ENCODE peak calls at places on chromosomes 11 and 22, in six cellular contexts. R, T, W, X, B and J are unnamed samples.

GRCh38 chr22:47022075-47022473 is 259.6 kb downstream of the TBC1D22A start:
- DNase-seq in R (no peak), T (no peak), W (no peak), X (no peak), B (no peak), J (no peak)

GRCh38 chr11:111777094-111778046 is 11.2 kb upstream of the PPP2R1B start:
- DNase-seq in R (no peak), T (no peak), W (peak), X (no peak), B (no peak), J (peak)

GRCh38 chr11:112795142-112795815 is 165.9 kb upstream of the NCAM1 start:
- DNase-seq in R (peak), T (peak), W (no peak), X (no peak), B (no peak), J (peak)

GRCh38 chr22:45125198-45125597 is 38.5 kb upstream of the NUP50 start:
- DNase-seq in R (no peak), T (no peak), W (no peak), X (no peak), B (no peak), J (no peak)

GRCh38 chr11:110518809-110519514 is 89.2 kb downstream of the FDX1 start:
- DNase-seq in R (no peak), T (no peak), W (no peak), X (no peak), B (no peak), J (no peak)

GRCh38 chr11:33987545-33987944 is 64.0 kb upstream of the CAPRIN1 start:
- DNase-seq in R (no peak), T (no peak), W (no peak), X (no peak), B (no peak), J (no peak)

GRCh38 chr11:78319453-78319955 is 98.1 kb downstream of the GAB2 start:
- DNase-seq in R (no peak), T (peak), W (no peak), X (no peak), B (no peak), J (no peak)

GRCh38 chr11:46229250-46229649 is 48.2 kb upstream of the CREB3L1 start:
- DNase-seq in R (no peak), T (no peak), W (no peak), X (no peak), B (no peak), J (no peak)

GRCh38 chr11:57791321-57792059 is 29.9 kb downstream of the CTNND1 start:
- DNase-seq in R (peak), T (peak), W (no peak), X (no peak), B (no peak), J (no peak)

GRCh38 chr22:47449508-47450270 is 687.2 kb downstream of the TBC1D22A start:
- DNase-seq in R (no peak), T (no peak), W (no peak), X (no peak), B (no peak), J (no peak)

GRCh38 chr22:27135582-27135981 is 478.2 kb downstream of the MIAT start:
- DNase-seq in R (no peak), T (no peak), W (no peak), X (peak), B (no peak), J (no peak)

GRCh38 chr22:17501679-17502285 is 61.5 kb upstream of the SLC25A18 start:
- DNase-seq in R (no peak), T (peak), W (peak), X (peak), B (no peak), J (peak)

GRCh38 chr22:46149998-46150549 is at the start of gene PPARA:
- DNase-seq in R (peak), T (peak), W (peak), X (no peak), B (peak), J (peak)

GRCh38 chr11:77201370-77201769 is 73.3 kb downstream of the MYO7A start:
- DNase-seq in R (no peak), T (no peak), W (no peak), X (no peak), B (peak), J (no peak)

GRCh38 chr22:23146842-23147205 is 1.5 kb downstream of the RAB36 start:
- DNase-seq in R (no peak), T (no peak), W (no peak), X (no peak), B (no peak), J (no peak)

GRCh38 chr11:59358020-59358419 is 675 bp upstream of the OR5AN1 start:
- DNase-seq in R (no peak), T (no peak), W (no peak), X (no peak), B (no peak), J (no peak)

GRCh38 chr22:32753591-32753990 is 47.9 kb upstream of the TIMP3 start:
- DNase-seq in R (no peak), T (no peak), W (no peak), X (no peak), B (no peak), J (no peak)

GRCh38 chr11:112625816-112626215 is 335.4 kb upstream of the NCAM1 start:
- DNase-seq in R (no peak), T (no peak), W (no peak), X (peak), B (no peak), J (no peak)

GRCh38 chr22:49535126-49535525 is 292.5 kb downstream of the BRD1 start:
- DNase-seq in R (peak), T (no peak), W (no peak), X (no peak), B (no peak), J (no peak)

GRCh38 chr11:64230985-64231365 is 627 bp downstream of the DNAJC4 start:
- DNase-seq in R (no peak), T (no peak), W (no peak), X (no peak), B (no peak), J (no peak)

GRCh38 chr11:82989628-82990404 is 81.9 kb downstream of the RAB30 start:
- DNase-seq in R (no peak), T (no peak), W (no peak), X (no peak), B (no peak), J (no peak)

GRCh38 chr11:1203505-1204271 is 19.2 kb upstream of the MUC5B start:
- DNase-seq in R (peak), T (peak), W (peak), X (no peak), B (no peak), J (peak)

GRCh38 chr11:5174934-5175333 is 20.4 kb upstream of the OR52A1 start:
- DNase-seq in R (no peak), T (no peak), W (no peak), X (no peak), B (no peak), J (no peak)

GRCh38 chr22:22235564-22235963 is 9.0 kb upstream of the VPREB1 start:
- DNase-seq in R (peak), T (peak), W (no peak), X (no peak), B (no peak), J (peak)

GRCh38 chr11:46947399-46948077 is 11.0 kb downstream of the CSTPP1 start:
- DNase-seq in R (no peak), T (no peak), W (no peak), X (no peak), B (no peak), J (no peak)

GRCh38 chr11:30349885-30350284 is 27.0 kb downstream of the ARL14EP start:
- DNase-seq in R (no peak), T (no peak), W (no peak), X (no peak), B (no peak), J (no peak)

GRCh38 chr22:35312198-35313059 is 12.7 kb downstream of the TOM1 start:
- DNase-seq in R (no peak), T (peak), W (peak), X (peak), B (peak), J (no peak)

GRCh38 chr11:101863361-101863760 is 51.4 kb upstream of the CEP126 start:
- DNase-seq in R (no peak), T (no peak), W (no peak), X (no peak), B (no peak), J (no peak)

GRCh38 chr11:128061321-128061871 is 526.0 kb downstream of the ETS1 start:
- DNase-seq in R (no peak), T (no peak), W (no peak), X (no peak), B (no peak), J (no peak)

GRCh38 chr11:85946221-85946620 is 91.0 kb downstream of the CCDC83 start:
- DNase-seq in R (no peak), T (no peak), W (no peak), X (no peak), B (no peak), J (no peak)

GRCh38 chr11:32382339-32383049 is 52.8 kb downstream of the WT1 start:
- DNase-seq in R (no peak), T (no peak), W (no peak), X (no peak), B (peak), J (no peak)

GRCh38 chr11:9606799-9607510 is 33.5 kb downstream of the WEE1 start:
- DNase-seq in R (peak), T (no peak), W (no peak), X (no peak), B (no peak), J (no peak)
- TF ChIP-seq CTCF in R (peak), T (no peak), W (peak), X (peak), B (no peak), J (no peak)

DNA sequence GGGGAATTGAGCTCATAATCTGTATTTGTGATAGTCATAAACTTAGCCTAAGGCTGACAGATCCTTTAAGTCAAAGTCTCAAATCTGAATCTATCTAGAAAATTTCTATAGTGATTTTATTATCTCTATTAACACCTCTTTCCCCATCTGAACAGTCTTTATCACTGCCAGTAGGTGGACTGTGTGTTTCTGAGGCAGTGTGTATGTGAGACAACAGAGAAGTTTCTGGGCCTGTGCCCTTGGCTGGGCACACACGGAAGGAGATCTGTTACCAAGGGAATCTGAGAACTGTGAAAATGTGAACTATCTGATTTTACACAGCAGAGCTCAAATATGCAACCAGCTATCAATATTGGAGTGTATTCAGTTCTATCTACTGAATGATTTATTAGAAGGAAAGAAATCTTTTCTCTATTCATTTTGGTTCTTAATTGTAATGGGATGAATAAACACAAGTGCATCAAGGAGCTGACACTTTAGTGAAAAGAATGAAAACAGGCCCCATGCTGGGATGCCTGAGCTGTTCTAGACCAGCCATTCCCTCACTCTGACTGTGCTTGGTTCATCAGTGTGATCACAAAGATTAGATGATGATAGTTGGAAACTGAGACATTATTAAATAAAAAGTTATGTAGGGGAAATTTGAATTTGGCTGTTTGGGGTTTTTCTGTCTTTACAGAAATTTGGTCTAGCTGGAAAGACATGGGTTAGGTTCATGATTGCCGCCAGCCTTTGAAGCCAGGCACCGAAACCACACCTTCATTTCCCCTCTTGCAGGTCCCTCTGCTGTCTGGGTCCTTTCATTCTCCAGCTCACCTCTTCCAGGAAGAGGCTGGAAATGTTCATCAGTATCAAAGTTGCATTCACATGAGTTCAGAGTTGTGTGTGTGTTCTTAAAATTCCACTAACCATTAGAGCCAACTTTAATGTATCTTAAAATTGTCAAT is 68.1 kb downstream of the LIF start:
- DNase-seq in R (no peak), T (no peak), W (no peak), X (no peak), B (no peak), J (no peak)
- TF ChIP-seq CTCF in R (peak), T (no peak), W (no peak), X (no peak), B (no peak), J (no peak)

GRCh38 chr11:103619480-103619879 is 417.0 kb upstream of the DDI1 start:
- DNase-seq in R (no peak), T (no peak), W (no peak), X (no peak), B (no peak), J (no peak)
- TF ChIP-seq CTCF in R (peak), T (no peak), W (peak), X (peak), B (no peak), J (no peak)

GRCh38 chr22:42684462-42685195 is 35.4 kb upstream of the CYB5R3 start:
- DNase-seq in R (no peak), T (no peak), W (no peak), X (no peak), B (no peak), J (no peak)

GRCh38 chr22:42683599-42684283 is 34.5 kb upstream of the CYB5R3 start:
- DNase-seq in R (no peak), T (peak), W (no peak), X (no peak), B (no peak), J (no peak)

GRCh38 chr22:42688241-42688913 is 32.3 kb downstream of the A4GALT start:
- DNase-seq in R (peak), T (peak), W (no peak), X (peak), B (peak), J (no peak)

GRCh38 chr22:42686756-42687491 is 33.7 kb downstream of the A4GALT start:
- DNase-seq in R (no peak), T (no peak), W (no peak), X (no peak), B (no peak), J (no peak)

DNA sequence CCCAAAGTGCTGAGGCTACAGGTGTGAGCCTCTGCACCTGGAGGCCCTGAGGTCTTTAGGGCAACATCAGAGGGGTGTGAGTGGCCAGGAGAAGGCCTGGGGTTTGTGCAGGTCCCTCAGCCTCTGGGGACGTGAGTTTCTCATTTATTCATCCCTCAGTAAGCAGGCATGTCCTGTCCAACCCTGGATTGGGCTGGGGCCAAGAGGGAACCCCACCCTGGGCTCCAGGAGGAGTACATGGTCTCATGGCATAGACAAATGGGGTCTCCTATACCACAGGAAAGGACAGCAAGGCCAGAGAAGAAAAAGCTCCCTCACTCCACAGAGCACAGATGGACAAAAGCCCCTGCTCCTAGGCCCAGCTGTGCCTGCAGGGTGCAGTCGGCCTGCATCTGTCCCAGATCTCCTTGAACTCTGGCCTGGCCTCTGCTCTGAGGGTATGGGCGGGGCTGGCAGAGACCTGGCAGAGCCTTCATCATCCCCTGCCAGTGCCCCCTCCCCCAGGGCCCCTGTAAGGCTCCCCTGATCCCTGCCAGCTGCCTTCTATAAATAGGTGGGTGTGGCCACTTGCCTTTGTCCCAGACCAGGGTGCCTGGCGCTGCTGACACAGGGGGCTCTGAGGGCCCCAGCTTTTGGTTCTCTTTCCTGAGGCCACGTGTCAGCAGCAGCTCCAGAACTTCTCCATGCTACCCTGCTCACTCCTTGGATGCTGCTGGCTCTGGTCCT is 34.6 kb downstream of the A4GALT start:
- DNase-seq in R (no peak), T (peak), W (no peak), X (no peak), B (peak), J (no peak)
- TF ChIP-seq CTCF in R (no peak), T (no peak), W (no peak), X (no peak), B (no peak), J (no peak)

GRCh38 chr11:72589802-72590761 is 84.1 kb downstream of the PDE2A start:
- DNase-seq in R (peak), T (peak), W (peak), X (no peak), B (peak), J (peak)
- TF ChIP-seq CTCF in R (peak), T (peak), W (peak), X (peak), B (peak), J (peak)

DNA sequence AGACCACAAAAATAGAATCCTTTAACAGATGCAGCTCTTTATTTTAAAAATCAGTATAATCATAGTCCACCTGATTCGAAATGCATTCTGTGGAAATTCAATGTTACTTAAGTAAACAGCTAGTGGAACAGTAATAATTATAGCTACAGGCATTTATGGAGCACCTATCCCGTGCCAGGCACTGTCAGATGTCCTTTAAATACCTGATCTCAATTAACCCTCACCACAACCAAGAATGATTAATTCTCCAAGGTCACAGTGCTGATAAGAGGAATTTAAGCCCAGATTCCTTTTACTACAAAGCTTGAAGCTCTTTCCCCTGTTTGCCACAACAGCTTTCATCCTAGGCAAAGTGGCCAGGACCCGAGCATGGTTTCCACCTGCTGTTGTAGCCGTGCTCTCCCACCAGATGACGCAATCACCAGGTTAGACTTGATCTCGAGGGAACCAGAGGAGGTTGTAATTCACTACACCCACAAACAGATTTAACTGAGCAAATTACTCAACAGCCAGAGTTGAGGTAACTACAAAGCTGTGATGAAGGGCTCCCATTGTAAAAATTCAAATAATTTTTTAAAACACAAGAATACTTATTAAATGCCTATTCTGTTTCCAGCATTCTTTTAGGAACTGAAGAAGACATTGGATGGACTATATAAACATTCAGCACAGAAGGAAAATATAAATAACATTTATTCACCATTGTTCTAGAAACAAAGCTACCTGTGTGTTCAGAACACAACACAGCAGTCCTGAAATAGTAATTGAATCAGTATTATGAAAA is 10.3 kb downstream of the PRDM10 start:
- DNase-seq in R (peak), T (peak), W (no peak), X (no peak), B (no peak), J (peak)
- TF ChIP-seq CTCF in R (peak), T (peak), W (peak), X (peak), B (no peak), J (peak)

DNA sequence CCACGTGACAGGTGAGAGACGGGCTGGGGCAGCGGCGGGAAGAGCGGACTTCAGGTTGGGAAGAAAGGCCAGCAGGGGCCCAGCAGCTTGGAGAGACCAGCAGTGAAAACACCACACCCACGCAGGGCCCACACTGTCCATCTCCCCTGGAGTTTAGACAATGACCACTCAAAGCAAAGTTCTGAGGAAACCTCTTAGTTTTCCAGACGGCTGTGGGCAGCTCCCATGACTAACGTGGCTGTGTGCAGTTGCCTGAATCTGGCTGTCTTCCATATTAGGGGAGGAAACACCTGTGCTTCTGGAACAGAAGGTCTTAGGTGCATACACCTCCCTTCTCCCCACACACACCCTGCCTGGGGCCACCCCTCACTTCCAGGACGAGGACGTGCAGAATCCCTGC is 70.6 kb upstream of the TTLL12 start:
- DNase-seq in R (no peak), T (no peak), W (no peak), X (no peak), B (peak), J (no peak)
- TF ChIP-seq CTCF in R (no peak), T (no peak), W (no peak), X (no peak), B (no peak), J (no peak)